ENCODE peak calls at places on chromosomes 4 and X, in six cellular contexts. U, I, Q, V, R and Z are unnamed samples.

GRCh38 chr4:41939016-41939623 is 3.9 kb downstream of the TMEM33 start:
- DNase-seq in U (no peak), I (no peak), Q (no peak), V (no peak), R (no peak), Z (no peak)

GRCh38 chr4:124499266-124499665 is 213.3 kb downstream of the ANKRD50 start:
- DNase-seq in U (no peak), I (no peak), Q (no peak), V (no peak), R (no peak), Z (no peak)

GRCh38 chr4:121070696-121071639 is 1.4 kb downstream of the NDNF start:
- DNase-seq in U (peak; percentile 1), I (no peak), Q (peak; percentile 75), V (peak; percentile 31), R (peak; percentile 6), Z (peak; percentile 2)

GRCh38 chr4:3523628-3524221 is 8.5 kb downstream of the LRPAP1 start:
- DNase-seq in U (no peak), I (no peak), Q (no peak), V (no peak), R (no peak), Z (no peak)

GRCh38 chr4:87174672-87175071 is 45.7 kb downstream of the KLHL8 start:
- DNase-seq in U (no peak), I (no peak), Q (no peak), V (no peak), R (no peak), Z (no peak)

GRCh38 chr4:89563431-89563830 is 255.8 kb upstream of the GPRIN3 start:
- DNase-seq in U (no peak), I (no peak), Q (no peak), V (no peak), R (no peak), Z (no peak)

GRCh38 chr4:101169044-101170014 is 178.0 kb downstream of the PPP3CA start:
- DNase-seq in U (peak; percentile 22), I (peak; percentile 18), Q (peak; percentile 71), V (peak; percentile 60), R (peak; percentile 38), Z (peak; percentile 51)

GRCh38 chr4:77911842-77912450 is 49.3 kb downstream of the MRPL1 start:
- DNase-seq in U (no peak), I (no peak), Q (no peak), V (no peak), R (no peak), Z (no peak)

GRCh38 chr4:132992686-132993085 is 156.4 kb upstream of the PCDH10 start:
- DNase-seq in U (no peak), I (no peak), Q (no peak), V (no peak), R (no peak), Z (no peak)

GRCh38 chr4:108034560-108034959 is 44.9 kb downstream of the HADH start:
- DNase-seq in U (no peak), I (no peak), Q (no peak), V (no peak), R (no peak), Z (no peak)

GRCh38 chr4:153488006-153488718 is 22.0 kb downstream of the TMEM131L start:
- DNase-seq in U (peak; percentile 75), I (peak; percentile 63), Q (no peak), V (peak; percentile 86), R (peak; percentile 74), Z (no peak)

GRCh38 chr4:77599378-77599777 is 6.2 kb upstream of the CXCL13 start:
- DNase-seq in U (no peak), I (no peak), Q (no peak), V (no peak), R (no peak), Z (peak; percentile 18)

GRCh38 chr4:154722262-154722661 is 21.5 kb upstream of the LRAT start:
- DNase-seq in U (no peak), I (no peak), Q (no peak), V (no peak), R (no peak), Z (no peak)

GRCh38 chrX:153968754-153969124 is 2.9 kb downstream of the HCFC1 start:
- DNase-seq in U (no peak), I (no peak), Q (no peak), V (peak; percentile 43), R (peak; percentile 36), Z (no peak)